ENCODE peak calls at places on chromosome 11, in nine cellular contexts. One of them, this sample, is unnamed.

GRCh38 chr11:62959077-62959980 is 25.4 kb downstream of the SLC22A6 start:
- DNase-seq in astrocyte of the hippocampus: no peak
- DNase-seq in brain microvascular endothelial cell: no peak
- DNase-seq in BJ: no peak
- DNase-seq in AG09319: no peak
- DNase-seq in NCI-H2081: no peak
- DNase-seq in Calu3: no peak
- DNase-seq in activated naive CD8-positive, alpha-beta T cell treated with anti-CD3 and anti-CD28 coated beads for 36 hours: no peak
- DNase-seq in activated CD8-positive, alpha-beta memory T cell treated with anti-CD3 and anti-CD28 coated beads, Interleukin-2, amount 50 U/mL, for 4 hours: no peak
- DNase-seq in this sample: no peak

GRCh38 chr11:13695886-13696285 is 27.4 kb downstream of the FAR1 start:
- DNase-seq in astrocyte of the hippocampus: no peak
- DNase-seq in brain microvascular endothelial cell: no peak
- DNase-seq in BJ: no peak
- DNase-seq in AG09319: no peak
- DNase-seq in NCI-H2081: no peak
- DNase-seq in Calu3: no peak
- DNase-seq in activated naive CD8-positive, alpha-beta T cell treated with anti-CD3 and anti-CD28 coated beads for 36 hours: no peak
- DNase-seq in activated CD8-positive, alpha-beta memory T cell treated with anti-CD3 and anti-CD28 coated beads, Interleukin-2, amount 50 U/mL, for 4 hours: no peak
- DNase-seq in this sample: no peak

GRCh38 chr11:80167766-80168165 is 726.9 kb upstream of the TENM4 start:
- DNase-seq in astrocyte of the hippocampus: peak; percentile 85
- DNase-seq in brain microvascular endothelial cell: no peak
- DNase-seq in BJ: no peak
- DNase-seq in AG09319: no peak
- DNase-seq in NCI-H2081: no peak
- DNase-seq in Calu3: no peak
- DNase-seq in activated naive CD8-positive, alpha-beta T cell treated with anti-CD3 and anti-CD28 coated beads for 36 hours: no peak
- DNase-seq in activated CD8-positive, alpha-beta memory T cell treated with anti-CD3 and anti-CD28 coated beads, Interleukin-2, amount 50 U/mL, for 4 hours: no peak
- DNase-seq in this sample: no peak

GRCh38 chr11:86740628-86741488 is 59.5 kb upstream of the PRSS23 start:
- DNase-seq in astrocyte of the hippocampus: peak; percentile 96
- DNase-seq in brain microvascular endothelial cell: peak; percentile 95
- DNase-seq in BJ: peak; percentile 91
- DNase-seq in AG09319: peak; percentile 78
- DNase-seq in NCI-H2081: no peak
- DNase-seq in Calu3: peak; percentile 48
- DNase-seq in activated naive CD8-positive, alpha-beta T cell treated with anti-CD3 and anti-CD28 coated beads for 36 hours: no peak
- DNase-seq in activated CD8-positive, alpha-beta memory T cell treated with anti-CD3 and anti-CD28 coated beads, Interleukin-2, amount 50 U/mL, for 4 hours: no peak
- DNase-seq in this sample: peak; percentile 62

GRCh38 chr11:45233121-45233803 is 52.9 kb downstream of the SYT13 start:
- DNase-seq in astrocyte of the hippocampus: peak; percentile 65
- DNase-seq in brain microvascular endothelial cell: peak; percentile 57
- DNase-seq in BJ: no peak
- DNase-seq in AG09319: peak; percentile 5
- DNase-seq in NCI-H2081: peak; percentile 55
- DNase-seq in Calu3: peak; percentile 79
- DNase-seq in activated naive CD8-positive, alpha-beta T cell treated with anti-CD3 and anti-CD28 coated beads for 36 hours: peak; percentile 63
- DNase-seq in activated CD8-positive, alpha-beta memory T cell treated with anti-CD3 and anti-CD28 coated beads, Interleukin-2, amount 50 U/mL, for 4 hours: peak; percentile 59
- DNase-seq in this sample: peak; percentile 68

GRCh38 chr11:72904016-72904415 is 89.8 kb downstream of the ATG16L2 start:
- DNase-seq in astrocyte of the hippocampus: no peak
- DNase-seq in brain microvascular endothelial cell: no peak
- DNase-seq in BJ: no peak
- DNase-seq in AG09319: no peak
- DNase-seq in NCI-H2081: no peak
- DNase-seq in Calu3: no peak
- DNase-seq in activated naive CD8-positive, alpha-beta T cell treated with anti-CD3 and anti-CD28 coated beads for 36 hours: no peak
- DNase-seq in activated CD8-positive, alpha-beta memory T cell treated with anti-CD3 and anti-CD28 coated beads, Interleukin-2, amount 50 U/mL, for 4 hours: no peak
- DNase-seq in this sample: no peak

GRCh38 chr11:75793966-75794365 is 21.0 kb upstream of the UVRAG start:
- DNase-seq in astrocyte of the hippocampus: peak; percentile 47
- DNase-seq in brain microvascular endothelial cell: no peak
- DNase-seq in BJ: no peak
- DNase-seq in AG09319: no peak
- DNase-seq in NCI-H2081: no peak
- DNase-seq in Calu3: no peak
- DNase-seq in activated naive CD8-positive, alpha-beta T cell treated with anti-CD3 and anti-CD28 coated beads for 36 hours: no peak
- DNase-seq in activated CD8-positive, alpha-beta memory T cell treated with anti-CD3 and anti-CD28 coated beads, Interleukin-2, amount 50 U/mL, for 4 hours: no peak
- DNase-seq in this sample: no peak

GRCh38 chr11:83195176-83195531 is 1.6 kb downstream of the ANKRD42 start:
- DNase-seq in astrocyte of the hippocampus: peak; percentile 15
- DNase-seq in brain microvascular endothelial cell: no peak
- DNase-seq in BJ: no peak
- DNase-seq in AG09319: no peak
- DNase-seq in NCI-H2081: no peak
- DNase-seq in Calu3: no peak
- DNase-seq in activated naive CD8-positive, alpha-beta T cell treated with anti-CD3 and anti-CD28 coated beads for 36 hours: no peak
- DNase-seq in activated CD8-positive, alpha-beta memory T cell treated with anti-CD3 and anti-CD28 coated beads, Interleukin-2, amount 50 U/mL, for 4 hours: no peak
- DNase-seq in this sample: no peak

GRCh38 chr11:9574806-9575530 is 1.5 kb downstream of the WEE1 start:
- DNase-seq in astrocyte of the hippocampus: peak; percentile 92
- DNase-seq in brain microvascular endothelial cell: peak; percentile 83
- DNase-seq in BJ: peak; percentile 61
- DNase-seq in AG09319: peak; percentile 74
- DNase-seq in NCI-H2081: peak; percentile 62
- DNase-seq in Calu3: peak; percentile 76
- DNase-seq in activated naive CD8-positive, alpha-beta T cell treated with anti-CD3 and anti-CD28 coated beads for 36 hours: peak; percentile 29
- DNase-seq in activated CD8-positive, alpha-beta memory T cell treated with anti-CD3 and anti-CD28 coated beads, Interleukin-2, amount 50 U/mL, for 4 hours: no peak
- DNase-seq in this sample: peak; percentile 37

GRCh38 chr11:14082338-14082737 is 119.8 kb downstream of the SPON1 start:
- DNase-seq in astrocyte of the hippocampus: peak; percentile 9
- DNase-seq in brain microvascular endothelial cell: no peak
- DNase-seq in BJ: no peak
- DNase-seq in AG09319: no peak
- DNase-seq in NCI-H2081: no peak
- DNase-seq in Calu3: no peak
- DNase-seq in activated naive CD8-positive, alpha-beta T cell treated with anti-CD3 and anti-CD28 coated beads for 36 hours: no peak
- DNase-seq in activated CD8-positive, alpha-beta memory T cell treated with anti-CD3 and anti-CD28 coated beads, Interleukin-2, amount 50 U/mL, for 4 hours: no peak
- DNase-seq in this sample: no peak

GRCh38 chr11:36672815-36673450 is 74.9 kb upstream of the RAG2 start:
- DNase-seq in astrocyte of the hippocampus: peak; percentile 67
- DNase-seq in brain microvascular endothelial cell: peak; percentile 63
- DNase-seq in BJ: no peak
- DNase-seq in AG09319: peak; percentile 1
- DNase-seq in NCI-H2081: peak; percentile 34
- DNase-seq in Calu3: peak; percentile 7
- DNase-seq in activated naive CD8-positive, alpha-beta T cell treated with anti-CD3 and anti-CD28 coated beads for 36 hours: no peak
- DNase-seq in activated CD8-positive, alpha-beta memory T cell treated with anti-CD3 and anti-CD28 coated beads, Interleukin-2, amount 50 U/mL, for 4 hours: no peak
- DNase-seq in this sample: no peak

GRCh38 chr11:104968365-104968855 is at the start of gene CASP4:
- DNase-seq in astrocyte of the hippocampus: peak; percentile 17
- DNase-seq in brain microvascular endothelial cell: peak; percentile 32
- DNase-seq in BJ: peak; percentile 47
- DNase-seq in AG09319: peak; percentile 74
- DNase-seq in NCI-H2081: peak; percentile 2
- DNase-seq in Calu3: peak; percentile 14
- DNase-seq in activated naive CD8-positive, alpha-beta T cell treated with anti-CD3 and anti-CD28 coated beads for 36 hours: no peak
- DNase-seq in activated CD8-positive, alpha-beta memory T cell treated with anti-CD3 and anti-CD28 coated beads, Interleukin-2, amount 50 U/mL, for 4 hours: no peak
- DNase-seq in this sample: peak; percentile 45

GRCh38 chr11:35035894-35036408 is 103.0 kb upstream of the CD44 start:
- DNase-seq in astrocyte of the hippocampus: peak; percentile 93
- DNase-seq in brain microvascular endothelial cell: peak; percentile 98
- DNase-seq in BJ: peak; percentile 87
- DNase-seq in AG09319: peak; percentile 72
- DNase-seq in NCI-H2081: no peak
- DNase-seq in Calu3: no peak
- DNase-seq in activated naive CD8-positive, alpha-beta T cell treated with anti-CD3 and anti-CD28 coated beads for 36 hours: no peak
- DNase-seq in activated CD8-positive, alpha-beta memory T cell treated with anti-CD3 and anti-CD28 coated beads, Interleukin-2, amount 50 U/mL, for 4 hours: no peak
- DNase-seq in this sample: no peak

GRCh38 chr11:8719260-8720190 is 36.9 kb downstream of the RPL27A start:
- DNase-seq in astrocyte of the hippocampus: peak; percentile 93
- DNase-seq in brain microvascular endothelial cell: peak; percentile 82
- DNase-seq in BJ: peak; percentile 97
- DNase-seq in AG09319: peak; percentile 63
- DNase-seq in NCI-H2081: no peak
- DNase-seq in Calu3: peak; percentile 48
- DNase-seq in activated naive CD8-positive, alpha-beta T cell treated with anti-CD3 and anti-CD28 coated beads for 36 hours: no peak
- DNase-seq in activated CD8-positive, alpha-beta memory T cell treated with anti-CD3 and anti-CD28 coated beads, Interleukin-2, amount 50 U/mL, for 4 hours: no peak
- DNase-seq in this sample: no peak

GRCh38 chr11:30585067-30585891 is 874 bp downstream of the MPPED2 start:
- DNase-seq in astrocyte of the hippocampus: peak; percentile 51
- DNase-seq in brain microvascular endothelial cell: no peak
- DNase-seq in BJ: no peak
- DNase-seq in AG09319: no peak
- DNase-seq in NCI-H2081: no peak
- DNase-seq in Calu3: peak; percentile 13
- DNase-seq in activated naive CD8-positive, alpha-beta T cell treated with anti-CD3 and anti-CD28 coated beads for 36 hours: peak; percentile 46
- DNase-seq in activated CD8-positive, alpha-beta memory T cell treated with anti-CD3 and anti-CD28 coated beads, Interleukin-2, amount 50 U/mL, for 4 hours: peak; percentile 16
- DNase-seq in this sample: no peak

GRCh38 chr11:29518389-29519174 is 498.2 kb downstream of the KCNA4 start:
- DNase-seq in astrocyte of the hippocampus: no peak
- DNase-seq in brain microvascular endothelial cell: no peak
- DNase-seq in BJ: no peak
- DNase-seq in AG09319: no peak
- DNase-seq in NCI-H2081: no peak
- DNase-seq in Calu3: no peak
- DNase-seq in activated naive CD8-positive, alpha-beta T cell treated with anti-CD3 and anti-CD28 coated beads for 36 hours: no peak
- DNase-seq in activated CD8-positive, alpha-beta memory T cell treated with anti-CD3 and anti-CD28 coated beads, Interleukin-2, amount 50 U/mL, for 4 hours: no peak
- DNase-seq in this sample: no peak

GRCh38 chr11:34987617-34988016 is 71.2 kb downstream of the PDHX start:
- DNase-seq in astrocyte of the hippocampus: no peak
- DNase-seq in brain microvascular endothelial cell: no peak
- DNase-seq in BJ: no peak
- DNase-seq in AG09319: no peak
- DNase-seq in NCI-H2081: no peak
- DNase-seq in Calu3: no peak
- DNase-seq in activated naive CD8-positive, alpha-beta T cell treated with anti-CD3 and anti-CD28 coated beads for 36 hours: no peak
- DNase-seq in activated CD8-positive, alpha-beta memory T cell treated with anti-CD3 and anti-CD28 coated beads, Interleukin-2, amount 50 U/mL, for 4 hours: no peak
- DNase-seq in this sample: no peak

GRCh38 chr11:113647108-113647507 is 59.0 kb downstream of the TMPRSS5 start:
- DNase-seq in astrocyte of the hippocampus: no peak
- DNase-seq in brain microvascular endothelial cell: no peak
- DNase-seq in BJ: no peak
- DNase-seq in AG09319: no peak
- DNase-seq in NCI-H2081: no peak
- DNase-seq in Calu3: no peak
- DNase-seq in activated naive CD8-positive, alpha-beta T cell treated with anti-CD3 and anti-CD28 coated beads for 36 hours: no peak
- DNase-seq in activated CD8-positive, alpha-beta memory T cell treated with anti-CD3 and anti-CD28 coated beads, Interleukin-2, amount 50 U/mL, for 4 hours: no peak
- DNase-seq in this sample: no peak

GRCh38 chr11:124920870-124921609 is 2.0 kb downstream of the HEPN1 start:
- DNase-seq in astrocyte of the hippocampus: peak; percentile 88
- DNase-seq in brain microvascular endothelial cell: peak; percentile 67
- DNase-seq in BJ: no peak
- DNase-seq in AG09319: no peak
- DNase-seq in NCI-H2081: peak; percentile 39
- DNase-seq in Calu3: no peak
- DNase-seq in activated naive CD8-positive, alpha-beta T cell treated with anti-CD3 and anti-CD28 coated beads for 36 hours: peak; percentile 88
- DNase-seq in activated CD8-positive, alpha-beta memory T cell treated with anti-CD3 and anti-CD28 coated beads, Interleukin-2, amount 50 U/mL, for 4 hours: peak; percentile 81
- DNase-seq in this sample: peak; percentile 69

GRCh38 chr11:111777094-111778046 is 11.2 kb upstream of the PPP2R1B start:
- DNase-seq in astrocyte of the hippocampus: peak; percentile 82
- DNase-seq in brain microvascular endothelial cell: peak; percentile 57
- DNase-seq in BJ: no peak
- DNase-seq in AG09319: peak; percentile 56
- DNase-seq in NCI-H2081: peak; percentile 66
- DNase-seq in Calu3: peak; percentile 23
- DNase-seq in activated naive CD8-positive, alpha-beta T cell treated with anti-CD3 and anti-CD28 coated beads for 36 hours: no peak
- DNase-seq in activated CD8-positive, alpha-beta memory T cell treated with anti-CD3 and anti-CD28 coated beads, Interleukin-2, amount 50 U/mL, for 4 hours: no peak
- DNase-seq in this sample: no peak

GRCh38 chr11:5928269-5928668 is 13.8 kb upstream of the OR56A3 start:
- DNase-seq in astrocyte of the hippocampus: no peak
- DNase-seq in brain microvascular endothelial cell: no peak
- DNase-seq in BJ: no peak
- DNase-seq in AG09319: no peak
- DNase-seq in NCI-H2081: no peak
- DNase-seq in Calu3: no peak
- DNase-seq in activated naive CD8-positive, alpha-beta T cell treated with anti-CD3 and anti-CD28 coated beads for 36 hours: no peak
- DNase-seq in activated CD8-positive, alpha-beta memory T cell treated with anti-CD3 and anti-CD28 coated beads, Interleukin-2, amount 50 U/mL, for 4 hours: no peak
- DNase-seq in this sample: no peak

GRCh38 chr11:1566381-1567051 is 5.6 kb downstream of the DUSP8 start:
- DNase-seq in astrocyte of the hippocampus: no peak
- DNase-seq in brain microvascular endothelial cell: no peak
- DNase-seq in BJ: no peak
- DNase-seq in AG09319: no peak
- DNase-seq in NCI-H2081: no peak
- DNase-seq in Calu3: no peak
- DNase-seq in activated naive CD8-positive, alpha-beta T cell treated with anti-CD3 and anti-CD28 coated beads for 36 hours: no peak
- DNase-seq in activated CD8-positive, alpha-beta memory T cell treated with anti-CD3 and anti-CD28 coated beads, Interleukin-2, amount 50 U/mL, for 4 hours: no peak
- DNase-seq in this sample: no peak

This sample was measured in lung.